ENCODE peak calls at places on chromosomes 16 and 17, in six cellular contexts. N is COLO829, Y is PC-9, M is fibroblast of lung, C is Calu3, K is NCI-H748 treated with DMSO at 0.1 percent for 48 hours. P is an unnamed sample.

GRCh38 chr17:43579570-43580140 is 33.5 kb upstream of the ETV4 start:
- DNase-seq in N (no peak), Y (peak; percentile 58), M (peak; percentile 48), C (no peak), K (no peak), P (peak; percentile 96)

GRCh38 chr16:11079657-11080187 is 135.4 kb downstream of the CLEC16A start:
- DNase-seq in N (no peak), Y (no peak), M (peak; percentile 93), C (no peak), K (no peak), P (no peak)

GRCh38 chr16:31718998-31719397 is 154.6 kb upstream of the ZNF267 start:
- DNase-seq in N (no peak), Y (no peak), M (no peak), C (no peak), K (no peak), P (no peak)

GRCh38 chr16:35510701-35511100 is 2051.3 kb downstream of the TP53TG3F start:
- DNase-seq in N (peak; percentile 43), Y (no peak), M (no peak), C (no peak), K (no peak), P (no peak)

GRCh38 chr16:71919033-71919432 is 23.7 kb downstream of the IST1 start:
- DNase-seq in N (no peak), Y (no peak), M (no peak), C (no peak), K (no peak), P (no peak)

GRCh38 chr16:75750516-75750915 is 24.2 kb upstream of the CPHXL start:
- DNase-seq in N (no peak), Y (no peak), M (no peak), C (no peak), K (no peak), P (no peak)

GRCh38 chr16:73171380-73171779 is 123.5 kb upstream of the ZFHX3 start:
- DNase-seq in N (no peak), Y (no peak), M (no peak), C (no peak), K (peak; percentile 40), P (no peak)

GRCh38 chr17:1196946-1197345 is 17.2 kb upstream of the ABR start:
- DNase-seq in N (no peak), Y (no peak), M (no peak), C (no peak), K (no peak), P (no peak)

GRCh38 chr17:50638851-50639767 is 4.4 kb downstream of the ABCC3 start:
- DNase-seq in N (peak; percentile 89), Y (peak; percentile 97), M (peak; percentile 95), C (peak; percentile 98), K (no peak), P (peak; percentile 97)

GRCh38 chr16:56355221-56355620 is 70.1 kb downstream of the AMFR start:
- DNase-seq in N (no peak), Y (no peak), M (no peak), C (no peak), K (no peak), P (no peak)

GRCh38 chr16:68274441-68274840 is 10.1 kb downstream of the SLC7A6 start:
- DNase-seq in N (no peak), Y (no peak), M (no peak), C (no peak), K (no peak), P (no peak)

GRCh38 chr17:42937712-42938596 is 26.3 kb downstream of the AARSD1 start:
- DNase-seq in N (peak; percentile 69), Y (peak; percentile 42), M (peak; percentile 74), C (peak; percentile 69), K (peak; percentile 39), P (no peak)